ENCODE peak calls at places on chromosomes 6 and 20, in four cellular contexts. U, J, X and R are unnamed samples.
A peak's percentile ranks its signal among the peaks of the same experiment; 100 is the strongest.

GRCh38 chr6:72218125-72218524 is 331.8 kb downstream of the RIMS1 start:
- DNase-seq in U (no peak), J (peak; percentile 34), X (no peak), R (no peak)

GRCh38 chr20:19838495-19838894 is 80.4 kb downstream of the RIN2 start:
- DNase-seq in U (no peak), J (no peak), X (no peak), R (no peak)

GRCh38 chr6:46876126-46876525 is 45.6 kb downstream of the ADGRF5 start:
- DNase-seq in U (no peak), J (peak; percentile 74), X (no peak), R (no peak)

GRCh38 chr20:527571-527886 is 16.1 kb downstream of the CSNK2A1 start:
- DNase-seq in U (no peak), J (no peak), X (no peak), R (no peak)

GRCh38 chr6:52617087-52617486 is 40.2 kb upstream of the TRAM2 start:
- DNase-seq in U (no peak), J (peak; percentile 29), X (no peak), R (no peak)

GRCh38 chr20:48614593-48615274 is 213.1 kb downstream of the PREX1 start:
- DNase-seq in U (peak; percentile 6), J (no peak), X (no peak), R (no peak)

GRCh38 chr20:50304883-50305635 is 114.4 kb downstream of the CEBPB start:
- DNase-seq in U (peak; percentile 96), J (peak; percentile 97), X (peak; percentile 87), R (peak; percentile 94)

GRCh38 chr20:36462440-36463211 is 78.7 kb upstream of the MYL9 start:
- DNase-seq in U (peak; percentile 92), J (peak; percentile 71), X (peak; percentile 68), R (no peak)

GRCh38 chr6:47690791-47691190 is 7.6 kb upstream of the ADGRF4 start:
- DNase-seq in U (no peak), J (no peak), X (no peak), R (no peak)

GRCh38 chr6:162450358-162450757 is 277.2 kb downstream of the PRKN start:
- DNase-seq in U (no peak), J (no peak), X (no peak), R (no peak)

GRCh38 chr6:139342957-139343750 is 31.3 kb downstream of the CITED2 start:
- DNase-seq in U (no peak), J (no peak), X (no peak), R (no peak)

GRCh38 chr6:38336922-38337321 is 302.8 kb downstream of the BTBD9 start:
- DNase-seq in U (no peak), J (no peak), X (no peak), R (no peak)

GRCh38 chr20:50434653-50435396 is 75.4 kb upstream of the PTPN1 start:
- DNase-seq in U (no peak), J (peak; percentile 84), X (no peak), R (peak; percentile 52)

GRCh38 chr6:46821348-46821992 is 28.3 kb downstream of the MEP1A start:
- DNase-seq in U (no peak), J (no peak), X (no peak), R (no peak)

GRCh38 chr6:156686940-156687874 is 90.0 kb upstream of the ARID1B start:
- DNase-seq in U (peak; percentile 96), J (peak; percentile 94), X (peak; percentile 91), R (no peak)

GRCh38 chr6:5497896-5498578 is 236.7 kb downstream of the FARS2 start:
- DNase-seq in U (no peak), J (peak; percentile 42), X (no peak), R (peak; percentile 84)

GRCh38 chr6:125584468-125584939 is 164.9 kb upstream of the HEY2 start:
- DNase-seq in U (peak; percentile 86), J (peak; percentile 11), X (peak; percentile 44), R (no peak)

GRCh38 chr20:58793512-58794420 is 56.9 kb downstream of the GNAS-AS1 start:
- DNase-seq in U (no peak), J (no peak), X (no peak), R (no peak)

GRCh38 chr6:108654465-108655106 is 93.9 kb downstream of the FOXO3 start:
- DNase-seq in U (no peak), J (peak; percentile 69), X (no peak), R (no peak)

GRCh38 chr20:18705906-18706305 is 107.7 kb upstream of the SCP2D1 start:
- DNase-seq in U (no peak), J (peak; percentile 14), X (no peak), R (no peak)

GRCh38 chr6:118751072-118751471 is 99.7 kb upstream of the CEP85L start:
- DNase-seq in U (no peak), J (no peak), X (no peak), R (no peak)

GRCh38 chr20:60126975-60127374 is 168.8 kb downstream of the CDH26 start:
- DNase-seq in U (no peak), J (no peak), X (no peak), R (no peak)

GRCh38 chr6:53390010-53390409 is 41.3 kb upstream of the ELOVL5 start:
- DNase-seq in U (no peak), J (no peak), X (no peak), R (no peak)

GRCh38 chr6:8243462-8243861 is 141.1 kb upstream of the EEF1E1 start:
- DNase-seq in U (no peak), J (peak; percentile 7), X (no peak), R (no peak)

GRCh38 chr6:53795702-53796450 is 1.1 kb downstream of the LRRC1 start:
- DNase-seq in U (peak; percentile 52), J (peak; percentile 19), X (peak; percentile 38), R (no peak)

GRCh38 chr20:52105045-52105572 is 86.5 kb downstream of the ZFP64 start:
- DNase-seq in U (no peak), J (peak; percentile 41), X (peak; percentile 14), R (no peak)

GRCh38 chr6:81075974-81076373 is 676.5 kb downstream of the TENT5A start:
- DNase-seq in U (no peak), J (peak; percentile 11), X (no peak), R (no peak)

GRCh38 chr6:112289039-112289566 is 34.7 kb upstream of the LAMA4 start:
- DNase-seq in U (peak; percentile 83), J (peak; percentile 97), X (peak; percentile 61), R (no peak)
- TF ChIP-seq CTCF in U (no peak), J (no peak), X (no peak), R (no peak)

GRCh38 chr6:13924146-13924948 is 405 bp upstream of the RNF182 start:
- DNase-seq in U (peak; percentile 52), J (peak; percentile 30), X (peak; percentile 38), R (no peak)
- H3K4me3 ChIP-seq in U (peak overlapping the region; percentile 57), J (peak overlapping the region; percentile 50), X (peak overlapping the region; percentile 52), R (peak overlapping the region; percentile 52)

GRCh38 chr6:26257272-26257671 is 107.7 kb upstream of the BTN3A2 start:
- DNase-seq in U (no peak), J (no peak), X (no peak), R (no peak)

GRCh38 chr6:26260791-26261484 is 104.1 kb upstream of the BTN3A2 start:
- DNase-seq in U (no peak), J (no peak), X (no peak), R (no peak)

GRCh38 chr6:26254666-26255176 is 110.3 kb upstream of the BTN3A2 start:
- DNase-seq in U (no peak), J (peak; percentile 26), X (no peak), R (no peak)

GRCh38 chr6:26260110-26260637 is 104.8 kb upstream of the BTN3A2 start:
- DNase-seq in U (no peak), J (no peak), X (no peak), R (no peak)

DNA sequence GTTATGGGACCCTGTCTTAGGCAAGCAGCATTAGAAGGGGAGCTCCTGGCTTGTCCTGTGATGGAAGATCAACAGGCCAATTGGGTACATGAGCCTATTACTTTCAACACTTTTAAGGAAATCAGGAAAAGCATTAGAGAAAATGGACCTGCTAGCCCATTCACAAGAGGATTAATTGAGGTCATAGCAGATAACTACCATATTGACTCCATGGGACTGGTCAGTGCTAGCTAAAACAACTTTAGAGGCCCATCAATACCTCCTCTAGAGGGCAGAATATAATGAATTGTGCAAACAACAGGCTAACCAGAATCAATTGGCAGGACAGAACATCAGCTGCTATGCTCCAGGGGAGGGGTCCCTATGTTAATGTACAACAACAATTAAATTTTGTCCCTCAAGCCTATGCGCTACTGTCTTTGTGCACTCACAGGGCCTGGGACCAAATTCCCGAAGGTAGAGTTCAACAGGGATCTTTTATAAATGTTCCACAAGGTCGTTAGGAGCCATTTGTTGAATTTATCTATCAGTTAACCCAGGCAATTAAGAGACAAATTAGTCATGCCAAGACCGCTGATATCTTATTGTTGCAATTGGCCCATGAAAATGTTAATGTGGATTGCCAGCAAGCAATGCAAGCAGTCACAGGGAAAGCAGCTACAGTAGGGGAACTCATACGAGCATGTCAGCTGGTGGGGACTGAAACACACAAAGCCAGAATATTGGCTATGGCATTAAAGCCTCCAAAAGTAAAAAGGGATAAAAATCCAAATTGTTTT is 106.6 kb upstream of the BTN3A2 start:
- DNase-seq in U (no peak), J (no peak), X (no peak), R (no peak)
- TF ChIP-seq CTCF in U (no peak), J (peak; percentile 15), X (no peak), R (peak; percentile 5)

DNA sequence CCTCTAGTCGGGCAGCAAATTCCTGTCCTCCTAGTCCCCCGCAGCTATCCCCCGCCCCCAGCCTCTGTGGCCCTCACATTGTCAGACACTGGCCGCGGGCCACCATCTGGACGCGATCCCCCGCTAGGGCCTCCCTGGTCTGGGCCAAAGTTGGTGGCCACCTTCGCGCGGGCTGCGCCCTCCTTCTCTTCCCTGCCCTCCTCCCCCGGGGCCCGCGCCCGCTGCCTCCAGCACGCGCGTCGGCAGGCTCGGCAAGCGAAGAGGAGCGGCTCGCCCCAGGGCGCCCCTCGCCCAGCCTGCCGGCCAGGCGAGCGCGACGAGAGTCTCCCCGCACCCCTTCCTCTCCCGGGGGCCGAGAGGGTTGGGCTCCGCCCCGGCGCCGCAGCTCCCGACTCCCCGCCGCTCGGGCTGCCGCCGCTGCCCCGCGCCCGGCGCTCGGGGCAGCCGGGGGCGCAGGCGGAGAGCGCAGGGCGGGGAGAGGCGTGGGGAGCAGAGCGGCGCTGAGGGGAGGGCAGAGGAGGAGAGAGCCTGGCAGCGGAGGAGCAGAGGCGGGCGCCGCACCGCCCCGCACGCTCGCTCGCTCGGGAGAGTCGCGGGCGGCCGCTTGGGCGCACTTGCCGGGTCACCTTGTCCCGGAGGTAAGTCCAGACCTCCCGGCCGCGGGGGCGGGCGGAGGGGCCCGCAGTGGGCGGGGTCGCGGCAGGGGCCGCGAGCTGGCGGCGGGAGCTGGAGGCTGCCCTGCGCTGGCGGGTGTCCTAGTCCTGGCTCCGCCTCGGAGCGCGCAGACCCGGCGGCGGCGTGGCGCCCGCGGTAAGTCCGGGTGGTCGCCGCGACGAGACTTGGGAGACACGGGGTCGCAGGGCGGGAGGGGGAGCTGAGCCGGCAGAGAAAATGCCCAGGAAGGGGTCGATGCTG is at the start of gene SYNDIG1:
- DNase-seq in U (no peak), J (peak; percentile 0), X (peak; percentile 54), R (no peak)
- H3K4me3 ChIP-seq in U (peak within 1 kb of the TSS; percentile 51), J (peak within 1 kb of the TSS; percentile 15), X (peak within 1 kb of the TSS; percentile 59), R (peak within 1 kb of the TSS; percentile 30)

GRCh38 chr6:154974485-154975149 is 20.5 kb upstream of the TIAM2 start:
- DNase-seq in U (no peak), J (no peak), X (no peak), R (no peak)
- TF ChIP-seq CTCF in U (no peak), J (peak; percentile 9), X (no peak), R (no peak)